ENCODE peak calls at places on chromosomes 6 and 20, in nine cellular contexts. I, K, V, B, D, G, J, E and Y are unnamed samples. For H3K27me3, the result is how much of the 10 kb centered on the place peaks cover.

GRCh38 chr6:100880901-100881706 is at the start of gene ASCC3:
- DNase-seq in I (peak), K (peak), V (peak), B (peak), D (peak), G (peak), J (peak), E (peak), Y (peak)

GRCh38 chr20:51021067-51022025 is 1.6 kb downstream of the KCNG1 start:
- DNase-seq in I (peak), K (no peak), V (no peak), B (no peak), D (no peak), G (no peak), J (peak), E (no peak), Y (no peak)

GRCh38 chr20:2103454-2104153 is 2.0 kb downstream of the STK35 start:
- DNase-seq in I (no peak), K (no peak), V (no peak), B (peak), D (no peak), G (no peak), J (no peak), E (no peak), Y (no peak)

GRCh38 chr6:131811510-131811909 is 3.7 kb downstream of the ENPP1 start:
- DNase-seq in I (no peak), K (no peak), V (no peak), B (no peak), D (no peak), G (no peak), J (peak), E (no peak), Y (no peak)

GRCh38 chr20:44075950-44076232 is 111.1 kb downstream of the JPH2 start:
- DNase-seq in I (peak), K (no peak), V (no peak), B (no peak), D (no peak), G (no peak), J (no peak), E (no peak), Y (no peak)

GRCh38 chr6:158666637-158667359 is 16.9 kb downstream of the SYTL3 start:
- DNase-seq in I (no peak), K (no peak), V (no peak), B (no peak), D (no peak), G (peak), J (no peak), E (peak), Y (no peak)

GRCh38 chr20:4195499-4195898 is 180.1 kb upstream of the RNF24 start:
- DNase-seq in I (peak), K (no peak), V (no peak), B (no peak), D (no peak), G (no peak), J (peak), E (no peak), Y (no peak)

GRCh38 chr6:168286116-168286515 is 33.5 kb downstream of the DACT2 start:
- DNase-seq in I (no peak), K (no peak), V (no peak), B (no peak), D (no peak), G (no peak), J (no peak), E (no peak), Y (no peak)

GRCh38 chr6:12749531-12750379 is 33.2 kb downstream of the PHACTR1 start:
- DNase-seq in I (peak), K (no peak), V (no peak), B (no peak), D (no peak), G (no peak), J (peak), E (peak), Y (no peak)

GRCh38 chr6:12848969-12849368 is 132.4 kb downstream of the PHACTR1 start:
- DNase-seq in I (no peak), K (no peak), V (no peak), B (no peak), D (no peak), G (no peak), J (no peak), E (no peak), Y (no peak)

GRCh38 chr20:57896017-57896416 is 186.2 kb upstream of the PMEPA1 start:
- DNase-seq in I (no peak), K (no peak), V (no peak), B (no peak), D (no peak), G (no peak), J (no peak), E (no peak), Y (no peak)

GRCh38 chr20:57896563-57896962 is 186.7 kb upstream of the PMEPA1 start:
- DNase-seq in I (no peak), K (no peak), V (no peak), B (no peak), D (no peak), G (no peak), J (no peak), E (no peak), Y (no peak)

GRCh38 chr20:57897891-57898290 is 188.1 kb upstream of the PMEPA1 start:
- DNase-seq in I (no peak), K (no peak), V (no peak), B (no peak), D (no peak), G (no peak), J (no peak), E (no peak), Y (no peak)

GRCh38 chr20:57898332-57898731 is 188.5 kb upstream of the PMEPA1 start:
- DNase-seq in I (no peak), K (no peak), V (no peak), B (no peak), D (no peak), G (no peak), J (no peak), E (no peak), Y (no peak)

GRCh38 chr20:57897156-57897874 is 187.5 kb upstream of the PMEPA1 start:
- DNase-seq in I (no peak), K (no peak), V (no peak), B (no peak), D (no peak), G (no peak), J (no peak), E (no peak), Y (no peak)
- H3K27me3 ChIP-seq in I (under half), K (under half), V (under half), B (under half), D (half or more), G (under half), J (under half), E (under half), Y (under half)

GRCh38 chr20:10586296-10586695 is 87.5 kb downstream of the JAG1 start:
- DNase-seq in I (no peak), K (no peak), V (no peak), B (no peak), D (no peak), G (no peak), J (no peak), E (no peak), Y (no peak)
- H3K27ac ChIP-seq in I (no peak), K (no peak), V (no peak), B (no peak), D (no peak), G (no peak), J (no peak), E (no peak), Y (no peak)

GRCh38 chr20:62821726-62822210 is 4.9 kb downstream of the COL9A3 start:
- DNase-seq in I (no peak), K (no peak), V (no peak), B (no peak), D (no peak), G (no peak), J (no peak), E (no peak), Y (no peak)
- H3K27me3 ChIP-seq in I (under half), K (under half), V (under half), B (under half), D (under half), G (half or more), J (under half), E (under half), Y (under half)

GRCh38 chr6:44043036-44043478 is 84.2 kb downstream of the MRPL14 start:
- DNase-seq in I (no peak), K (no peak), V (no peak), B (peak), D (no peak), G (no peak), J (peak), E (no peak), Y (no peak)

GRCh38 chr6:44042261-44043035 is 84.8 kb downstream of the MRPL14 start:
- DNase-seq in I (no peak), K (no peak), V (no peak), B (no peak), D (no peak), G (no peak), J (no peak), E (no peak), Y (no peak)

GRCh38 chr6:44040786-44041185 is 86.5 kb downstream of the MRPL14 start:
- DNase-seq in I (no peak), K (no peak), V (no peak), B (no peak), D (no peak), G (no peak), J (no peak), E (no peak), Y (no peak)

GRCh38 chr6:44039839-44040350 is 87.4 kb downstream of the MRPL14 start:
- DNase-seq in I (no peak), K (no peak), V (no peak), B (no peak), D (no peak), G (no peak), J (no peak), E (no peak), Y (no peak)

DNA sequence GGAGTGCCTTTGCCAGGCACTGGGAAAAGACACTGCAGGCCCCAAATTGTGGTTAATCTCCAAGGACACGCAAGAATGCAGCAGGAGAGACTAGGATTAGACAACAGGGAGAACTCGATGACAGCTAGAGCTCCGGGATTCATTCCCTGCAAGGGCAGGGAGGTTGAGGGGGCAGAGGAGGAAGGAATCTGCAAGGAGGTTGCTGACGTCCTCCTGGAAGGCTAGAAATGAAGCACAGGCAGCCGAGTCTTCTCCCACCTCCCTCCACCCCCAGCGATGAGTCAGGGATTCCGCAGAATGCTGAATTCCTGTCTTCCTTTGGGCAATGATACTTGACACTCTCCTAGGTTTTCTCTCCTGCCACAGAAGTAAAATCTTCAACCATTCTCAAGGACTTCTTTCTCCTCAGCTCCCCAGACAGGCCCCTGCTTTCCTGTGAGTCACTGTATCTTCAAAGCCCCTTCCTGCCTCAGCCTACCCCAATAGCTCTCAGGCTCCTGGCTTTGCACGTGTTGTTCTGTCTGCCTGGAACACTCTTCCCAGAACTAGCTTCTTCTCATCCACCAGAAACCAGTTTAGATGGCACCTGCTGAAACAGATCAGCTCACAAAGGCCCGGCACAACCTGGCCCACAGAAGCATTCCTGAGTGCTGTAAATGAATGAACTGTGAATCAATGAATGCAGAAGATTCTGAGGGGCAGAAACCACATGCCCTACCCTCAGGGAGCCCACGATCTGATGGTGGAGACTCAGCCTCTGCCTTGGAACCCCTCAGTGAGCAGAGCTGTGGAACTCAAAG is 85.6 kb downstream of the MRPL14 start:
- DNase-seq in I (no peak), K (no peak), V (no peak), B (peak), D (peak), G (no peak), J (peak), E (peak), Y (no peak)
- H3K27ac ChIP-seq in I (peak), K (no peak), V (peak), B (peak), D (peak), G (peak), J (peak), E (no peak), Y (no peak)

DNA sequence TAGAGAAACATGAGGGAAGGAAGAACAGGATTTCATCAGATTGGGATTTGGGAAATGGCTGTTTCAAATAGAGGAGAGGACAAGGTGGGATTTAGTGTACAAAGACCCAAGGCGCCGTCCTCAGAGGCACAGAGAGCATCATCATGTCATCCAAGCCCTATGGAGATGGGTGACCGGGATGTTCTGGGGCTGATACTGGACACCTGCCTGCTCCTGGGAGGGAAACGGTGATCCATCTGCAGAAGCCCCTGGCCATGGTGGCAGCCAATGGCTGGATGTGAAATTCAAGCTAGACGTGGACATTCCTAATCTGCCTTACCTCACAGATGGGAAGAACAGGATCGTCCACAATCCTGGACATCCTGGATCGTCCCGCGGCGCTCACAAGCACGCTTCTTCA is 12.7 kb downstream of the NKX2-2 start:
- DNase-seq in I (no peak), K (no peak), V (no peak), B (no peak), D (no peak), G (no peak), J (no peak), E (no peak), Y (no peak)
- H3K27me3 ChIP-seq in I (under half), K (half or more), V (under half), B (half or more), D (under half), G (half or more), J (under half), E (under half), Y (under half)

DNA sequence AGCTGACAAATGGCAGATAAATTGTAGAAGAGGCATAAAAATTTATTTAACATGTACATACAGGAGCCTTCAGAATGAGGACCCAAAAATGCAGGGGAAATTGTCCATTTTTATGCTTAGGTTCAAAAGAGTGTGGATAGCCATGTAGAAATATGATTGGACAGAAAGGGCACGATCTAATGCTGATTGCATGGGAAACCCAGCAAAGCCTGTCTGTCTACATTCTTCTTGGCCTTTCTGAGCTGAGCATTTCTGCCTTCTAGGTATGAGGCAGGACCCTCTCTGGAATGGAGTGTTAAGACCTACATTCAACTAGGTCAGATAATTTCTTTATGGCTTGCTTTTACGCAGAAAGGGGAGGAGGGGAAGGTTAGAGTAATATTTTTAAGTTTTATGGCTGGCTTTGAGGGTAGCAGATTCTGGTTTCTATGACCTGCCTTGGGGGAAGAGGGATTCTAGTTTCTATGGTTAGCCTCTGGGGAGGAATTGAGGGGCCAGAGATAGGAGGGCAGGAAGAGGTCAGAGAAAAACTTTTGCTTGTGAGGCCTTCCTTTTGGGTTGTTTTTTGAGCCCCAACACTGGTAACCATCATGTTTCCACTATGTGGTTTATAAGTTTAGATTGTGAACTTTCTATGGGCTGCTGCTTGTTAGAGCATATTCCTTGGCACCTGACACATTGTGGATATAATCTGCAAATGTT is 63.5 kb downstream of the LYRM2 start:
- DNase-seq in I (no peak), K (no peak), V (no peak), B (peak), D (no peak), G (no peak), J (peak), E (no peak), Y (no peak)
- H3K27ac ChIP-seq in I (no peak), K (no peak), V (no peak), B (peak), D (no peak), G (no peak), J (no peak), E (no peak), Y (no peak)

DNA sequence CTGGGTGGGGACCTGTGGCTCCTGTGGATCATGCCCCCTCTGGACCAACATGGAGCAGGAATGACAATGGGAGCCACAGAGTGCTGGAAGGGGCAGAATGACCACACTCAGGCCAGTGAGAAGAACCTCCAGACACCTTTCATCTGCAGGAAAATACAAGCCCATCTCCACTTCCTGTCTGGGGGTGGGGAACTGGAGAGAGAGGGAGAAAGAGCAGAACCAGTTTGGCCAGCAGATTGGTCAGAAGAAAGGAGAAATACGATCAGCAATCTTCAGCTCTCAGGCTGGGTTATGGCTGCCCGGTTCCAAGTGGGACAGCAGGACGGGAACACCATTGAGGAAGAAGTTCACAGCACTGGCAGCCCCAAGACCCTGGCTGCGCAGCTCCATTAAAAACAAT is 37.0 kb downstream of the BMP7 start:
- DNase-seq in I (no peak), K (no peak), V (no peak), B (no peak), D (no peak), G (no peak), J (peak), E (no peak), Y (no peak)
- H3K27me3 ChIP-seq in I (under half), K (under half), V (under half), B (under half), D (half or more), G (under half), J (under half), E (under half), Y (under half)

DNA sequence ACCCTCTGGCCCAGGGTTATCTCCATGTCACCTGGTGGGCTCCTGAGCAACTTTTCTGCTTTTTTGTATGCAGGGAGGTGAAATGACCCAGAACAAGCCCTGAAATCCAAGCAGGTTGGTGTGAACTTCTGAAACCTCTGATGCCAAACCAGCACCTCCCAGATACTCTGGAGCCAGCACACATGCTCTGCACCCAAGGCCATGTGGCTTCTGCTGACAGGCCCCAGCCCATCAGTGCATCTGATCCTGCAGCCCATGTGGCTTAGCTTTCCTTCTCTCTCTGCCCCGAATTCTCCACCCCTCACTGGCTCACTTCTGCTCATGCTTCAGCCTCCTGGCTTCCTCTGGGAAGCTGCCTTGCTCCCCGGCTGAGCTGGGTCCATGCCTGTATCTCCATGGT is 59.3 kb upstream of the RPS6KA2 start:
- DNase-seq in I (no peak), K (no peak), V (no peak), B (no peak), D (no peak), G (no peak), J (no peak), E (no peak), Y (no peak)
- H3K27ac ChIP-seq in I (no peak), K (no peak), V (no peak), B (no peak), D (no peak), G (no peak), J (no peak), E (no peak), Y (no peak)

GRCh38 chr6:36309900-36310299 is 26.8 kb downstream of the BNIP5 start:
- DNase-seq in I (no peak), K (no peak), V (no peak), B (no peak), D (no peak), G (no peak), J (no peak), E (no peak), Y (no peak)
- H3K27me3 ChIP-seq in I (under half), K (half or more), V (under half), B (under half), D (under half), G (under half), J (under half), E (under half), Y (under half)

GRCh38 chr20:16580596-16580995 is 7.3 kb upstream of the KIF16B start:
- DNase-seq in I (no peak), K (no peak), V (no peak), B (no peak), D (no peak), G (no peak), J (no peak), E (no peak), Y (no peak)
- H3K27ac ChIP-seq in I (no peak), K (peak), V (no peak), B (peak), D (no peak), G (no peak), J (no peak), E (no peak), Y (no peak)